ENCODE peak calls at places on chromosomes 6 and 20, in seven cellular contexts. Q, V, H, J, O, G and X are unnamed samples.
A peak's percentile ranks its signal among the peaks of the same experiment; 100 is the strongest.

GRCh38 chr6:137912813-137913212 is 45.8 kb downstream of the TNFAIP3 start:
- DNase-seq in O (no peak), G (no peak), H (no peak), Q (no peak), V (no peak), J (no peak), X (no peak)

GRCh38 chr6:67642582-67642981 is 992.5 kb upstream of the ADGRB3 start:
- DNase-seq in H (no peak), V (no peak), G (no peak), O (no peak), Q (no peak), J (no peak), X (no peak)

GRCh38 chr6:163745566-163746400 is 331.3 kb downstream of the QKI start:
- DNase-seq in Q (peak; percentile 93), H (peak; percentile 28), V (peak; percentile 15), O (peak; percentile 95), J (no peak), G (peak; percentile 16), X (no peak)

GRCh38 chr6:137666202-137666774 is 172.1 kb upstream of the OLIG3 start:
- DNase-seq in H (no peak), J (no peak), O (no peak), Q (no peak), G (no peak), V (no peak), X (no peak)

GRCh38 chr6:43621078-43621835 is 7.8 kb downstream of the GTPBP2 start:
- DNase-seq in V (no peak), Q (no peak), J (no peak), O (no peak), G (no peak), H (no peak), X (peak; percentile 68)

GRCh38 chr20:59136027-59136426 is 27.6 kb upstream of the ZNF831 start:
- DNase-seq in Q (no peak), V (no peak), O (no peak), H (no peak), J (no peak), G (no peak), X (no peak)

GRCh38 chr6:111367393-111368088 is 115.5 kb downstream of the REV3L start:
- DNase-seq in J (no peak), H (no peak), G (no peak), V (no peak), Q (no peak), O (no peak), X (no peak)

GRCh38 chr6:105300090-105300489 is 102.8 kb downstream of the PREP start:
- DNase-seq in V (no peak), G (no peak), Q (no peak), H (no peak), J (no peak), O (no peak), X (no peak)

GRCh38 chr6:159682265-159682664 is 10.8 kb downstream of the SOD2 start:
- DNase-seq in Q (no peak), V (no peak), J (no peak), G (no peak), O (no peak), H (no peak), X (no peak)

GRCh38 chr6:12522347-12522746 is 194.2 kb upstream of the PHACTR1 start:
- DNase-seq in G (no peak), V (no peak), O (peak; percentile 56), Q (peak; percentile 14), H (no peak), J (no peak), X (no peak)

GRCh38 chr6:84835340-84835739 is 70.9 kb upstream of the TBX18 start:
- DNase-seq in V (no peak), J (no peak), H (no peak), G (no peak), O (peak; percentile 29), Q (no peak), X (no peak)

GRCh38 chr6:85580878-85581267 is 12.8 kb downstream of the SNX14 start:
- DNase-seq in H (no peak), V (no peak), J (no peak), G (peak; percentile 40), O (peak; percentile 68), Q (peak; percentile 35), X (no peak)

GRCh38 chr6:61887425-61887824 is 398.6 kb downstream of the KHDRBS2 start:
- DNase-seq in J (no peak), Q (no peak), H (no peak), O (peak; percentile 2), V (no peak), G (no peak), X (no peak)

GRCh38 chr6:35589201-35589739 is 76.6 kb upstream of the TULP1 start:
- DNase-seq in O (no peak), J (no peak), G (no peak), V (no peak), H (no peak), Q (no peak), X (no peak)

GRCh38 chr6:123062645-123063044 is 66.6 kb downstream of the CLVS2 start:
- DNase-seq in Q (no peak), O (no peak), G (no peak), H (no peak), V (no peak), J (no peak), X (no peak)

DNA sequence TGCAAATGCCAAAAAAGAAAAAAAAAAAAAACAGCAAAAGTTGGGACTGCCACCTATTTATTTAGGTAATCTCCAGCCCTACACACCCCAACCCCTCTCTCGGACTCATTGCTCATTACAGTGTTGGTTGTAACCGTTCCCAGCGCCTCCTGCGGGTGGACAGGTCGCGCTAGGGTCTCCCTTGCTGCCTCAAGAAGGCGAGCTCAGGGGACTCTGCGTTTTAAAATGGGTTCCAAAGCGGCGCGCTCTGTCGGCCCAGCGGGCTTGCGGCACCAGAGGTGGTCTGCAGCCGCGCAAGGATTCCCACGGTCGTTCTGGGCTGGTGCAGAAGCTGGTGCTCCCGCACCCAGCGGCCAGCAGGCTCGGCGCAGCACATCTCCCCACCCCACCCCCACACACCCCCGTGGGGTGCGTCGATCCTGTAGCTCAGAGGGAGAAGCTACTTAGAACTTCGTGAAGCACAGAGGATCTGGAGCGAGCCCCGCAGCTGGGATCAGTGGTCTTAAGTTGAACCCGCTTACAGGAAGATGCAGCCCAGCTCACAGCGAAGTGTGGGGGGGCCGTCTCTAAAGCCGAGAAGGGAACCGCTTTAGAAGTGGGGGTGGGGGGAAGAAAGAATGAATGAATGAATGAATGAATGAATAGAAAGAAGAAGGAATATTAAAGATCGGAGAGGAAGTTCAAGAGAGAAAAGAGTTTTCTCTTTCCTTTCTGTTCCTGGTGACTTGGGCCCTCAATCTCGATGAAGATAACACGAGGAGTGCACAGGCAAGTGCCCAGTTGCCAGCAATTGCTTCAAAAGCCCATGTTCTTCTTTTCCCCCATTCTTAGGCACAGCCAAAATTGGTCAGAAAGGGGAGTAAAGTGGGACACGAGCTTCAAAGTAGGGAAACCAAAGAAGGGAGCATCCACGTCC is 766 bp downstream of the TFAP2A start:
- DNase-seq in G (no peak), J (no peak), O (no peak), V (peak; percentile 62), H (no peak), Q (peak; percentile 76), X (no peak)
- TF ChIP-seq CTCF in G (no peak), J (no peak), O (no peak), V (peak; percentile 32), H (peak; percentile 46), Q (peak; percentile 46), X (no peak)

DNA sequence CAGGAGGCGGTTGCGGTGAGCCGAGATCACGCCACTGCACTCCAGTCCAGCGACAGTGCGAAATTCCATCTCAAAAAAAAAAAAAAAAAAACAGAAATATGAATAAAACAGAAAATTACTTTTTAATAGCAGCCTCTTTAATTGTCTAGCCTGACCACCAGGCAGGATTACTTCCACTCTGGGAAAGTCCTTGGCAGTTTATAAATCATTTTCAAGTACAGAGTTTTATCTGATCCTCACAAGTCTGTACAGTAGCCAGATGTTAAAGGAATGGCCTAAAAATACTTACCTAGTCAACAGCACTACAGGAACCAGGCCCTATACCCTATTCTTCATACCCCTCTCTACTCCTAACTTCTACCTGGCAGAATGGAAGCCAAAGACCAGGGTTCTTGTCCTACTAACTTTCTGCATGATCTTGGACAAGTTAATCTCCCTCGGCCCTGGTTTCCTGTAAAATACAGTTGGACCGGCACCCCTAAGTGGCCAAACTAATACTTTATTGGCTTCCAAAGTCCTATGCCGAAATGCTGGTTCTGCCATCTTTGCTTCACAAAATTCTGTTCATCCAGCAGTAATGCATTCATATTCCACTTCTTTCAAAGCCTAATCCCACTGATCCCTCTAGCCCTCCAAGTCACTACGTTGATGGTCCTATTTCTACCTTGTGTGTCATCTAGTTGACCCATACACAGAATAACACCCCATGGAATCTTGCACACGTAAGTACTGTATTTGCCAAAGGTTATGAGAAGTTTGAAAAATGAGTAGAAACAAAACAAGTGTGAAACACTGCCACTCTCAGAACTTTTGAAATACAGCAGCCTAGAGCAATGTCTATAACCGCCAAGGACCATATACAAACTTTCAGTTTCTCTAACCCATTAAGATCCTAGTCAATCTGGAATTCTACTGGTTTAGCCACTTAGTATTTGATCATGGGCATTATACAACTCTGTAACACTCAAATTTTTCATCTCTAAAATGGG is 1.7 kb downstream of the EIF2S2 start:
- DNase-seq in H (no peak), O (peak; percentile 61), G (no peak), Q (no peak), J (no peak), V (no peak), X (no peak)
- TF ChIP-seq CTCF in H (no peak), O (peak; percentile 14), G (no peak), Q (no peak), J (no peak), V (no peak), X (no peak)

DNA sequence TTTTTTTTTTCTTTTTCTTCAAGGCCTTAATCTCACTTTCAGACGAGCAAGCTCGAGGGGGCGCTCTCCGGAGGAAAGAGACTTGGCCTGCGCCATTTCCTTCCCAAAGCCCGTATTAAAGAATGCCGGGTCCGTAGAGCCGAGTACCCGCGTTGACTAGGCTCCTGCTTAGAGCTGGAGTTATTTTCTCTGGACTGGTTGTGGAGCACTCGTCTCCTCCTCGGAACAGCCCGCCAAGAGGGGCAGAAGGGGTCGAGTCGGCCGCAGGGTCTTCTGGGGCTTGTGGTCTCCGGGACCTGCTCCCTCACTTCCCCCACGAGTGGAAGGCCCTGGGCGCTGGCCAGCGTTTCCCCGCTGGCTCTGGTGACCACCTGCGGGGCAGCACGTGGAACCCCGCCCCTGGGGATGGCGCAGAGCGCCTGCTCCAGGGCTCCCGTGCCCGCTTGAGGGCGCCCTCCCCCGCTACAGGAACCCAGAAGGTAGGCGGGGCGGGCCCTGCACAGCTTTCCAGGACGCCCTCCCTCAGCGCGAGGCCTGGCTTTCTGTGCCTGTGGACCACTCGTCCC is 2.7 kb upstream of the MEI4 start:
- DNase-seq in Q (no peak), V (no peak), J (peak; percentile 48), H (peak; percentile 53), G (peak; percentile 88), O (peak; percentile 23), X (peak; percentile 72)
- TF ChIP-seq CTCF in Q (no peak), V (no peak), J (no peak), H (peak; percentile 53), G (peak; percentile 66), O (peak; percentile 35), X (peak; percentile 7)

DNA sequence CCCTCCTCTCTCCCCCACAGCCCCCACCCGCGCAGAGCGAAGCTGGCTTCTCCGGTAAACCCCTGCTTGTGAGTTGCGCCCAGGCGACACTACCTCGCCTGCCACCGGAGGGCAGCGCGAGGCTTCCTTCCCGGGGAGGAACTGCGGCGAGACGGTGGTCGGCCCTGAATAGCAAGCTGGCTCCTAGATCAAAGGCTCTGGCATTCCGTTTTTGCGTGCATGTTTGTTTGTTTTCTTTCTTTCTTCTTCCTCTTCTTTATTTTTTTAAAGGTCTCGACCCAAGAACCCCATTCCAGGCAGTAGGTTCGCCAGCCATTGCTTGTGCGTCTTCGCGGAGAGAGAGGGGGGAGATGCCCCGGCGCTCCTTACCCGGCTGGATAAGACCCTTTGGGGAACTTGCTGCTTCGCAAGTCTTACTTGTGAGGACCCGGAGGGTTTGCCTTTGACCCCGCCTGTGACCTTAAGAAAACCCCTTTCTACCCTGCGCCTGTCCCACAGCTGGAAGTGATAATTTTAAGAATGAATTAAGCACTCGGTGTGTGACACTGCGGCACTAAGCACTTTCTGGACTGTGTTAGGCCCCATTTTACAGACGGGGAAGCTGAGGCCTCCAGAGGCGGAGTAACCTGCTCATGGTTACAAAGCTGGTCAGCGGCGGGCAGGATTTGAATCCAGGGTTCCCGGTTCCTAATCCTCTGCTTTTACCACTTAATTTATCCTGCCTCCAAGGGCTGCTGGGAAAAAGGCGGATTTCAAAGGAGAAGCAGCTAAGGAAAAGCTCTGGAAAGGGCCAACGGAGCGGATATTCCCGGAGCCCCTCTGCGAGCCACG is 92.6 kb upstream of the SIRPA start:
- DNase-seq in H (peak; percentile 64), G (peak; percentile 26), V (peak; percentile 78), Q (peak; percentile 72), J (peak; percentile 80), O (peak; percentile 58), X (no peak)
- TF ChIP-seq CTCF in H (peak; percentile 67), G (peak; percentile 10), V (peak; percentile 81), Q (peak; percentile 79), J (peak; percentile 53), O (peak; percentile 60), X (peak; percentile 74)